ENCODE peak calls at places on chromosomes 13 and 19, in six cellular contexts. One of them, this sample, is unnamed. For H3K9me3, the result is how much of the 10 kb centered on the place peaks cover.

GRCh38 chr13:26186995-26187394 is 35.1 kb downstream of the RNF6 start:
- DNase-seq in heart right ventricle: no peak
- DNase-seq in esophagus squamous epithelium: no peak
- DNase-seq in right lobe of liver: no peak
- DNase-seq in upper lobe of right lung: no peak
- DNase-seq in CD4-positive, alpha-beta T cell: no peak
- DNase-seq in this sample: no peak

GRCh38 chr19:18612772-18613588 is at the start of gene TMEM59L:
- DNase-seq in heart right ventricle: no peak
- DNase-seq in esophagus squamous epithelium: no peak
- DNase-seq in right lobe of liver: no peak
- DNase-seq in upper lobe of right lung: no peak
- DNase-seq in CD4-positive, alpha-beta T cell: peak
- DNase-seq in this sample: no peak

GRCh38 chr13:75825599-75825998 is 189.5 kb downstream of the LMO7 start:
- DNase-seq in heart right ventricle: no peak
- DNase-seq in esophagus squamous epithelium: no peak
- DNase-seq in right lobe of liver: no peak
- DNase-seq in upper lobe of right lung: no peak
- DNase-seq in CD4-positive, alpha-beta T cell: no peak
- DNase-seq in this sample: no peak

GRCh38 chr13:106610511-106610910 is 42.6 kb upstream of the ARGLU1 start:
- DNase-seq in heart right ventricle: no peak
- DNase-seq in esophagus squamous epithelium: no peak
- DNase-seq in right lobe of liver: no peak
- DNase-seq in upper lobe of right lung: no peak
- DNase-seq in CD4-positive, alpha-beta T cell: no peak
- DNase-seq in this sample: no peak

GRCh38 chr13:25406377-25406776 is 34.6 kb downstream of the ATP8A2 start:
- DNase-seq in heart right ventricle: no peak
- DNase-seq in esophagus squamous epithelium: no peak
- DNase-seq in right lobe of liver: no peak
- DNase-seq in upper lobe of right lung: no peak
- DNase-seq in CD4-positive, alpha-beta T cell: no peak
- DNase-seq in this sample: no peak

GRCh38 chr13:40352807-40353562 is 313.5 kb downstream of the FOXO1 start:
- DNase-seq in heart right ventricle: no peak
- DNase-seq in esophagus squamous epithelium: no peak
- DNase-seq in right lobe of liver: no peak
- DNase-seq in upper lobe of right lung: no peak
- DNase-seq in CD4-positive, alpha-beta T cell: no peak
- DNase-seq in this sample: no peak

GRCh38 chr19:4976412-4977298 is 7.7 kb downstream of the KDM4B start:
- DNase-seq in heart right ventricle: peak
- DNase-seq in esophagus squamous epithelium: peak
- DNase-seq in right lobe of liver: peak
- DNase-seq in upper lobe of right lung: peak
- DNase-seq in CD4-positive, alpha-beta T cell: no peak
- DNase-seq in this sample: peak

GRCh38 chr19:34314437-34315313 is 50.3 kb upstream of the GPI start:
- DNase-seq in heart right ventricle: no peak
- DNase-seq in esophagus squamous epithelium: no peak
- DNase-seq in right lobe of liver: no peak
- DNase-seq in upper lobe of right lung: no peak
- DNase-seq in CD4-positive, alpha-beta T cell: no peak
- DNase-seq in this sample: no peak

GRCh38 chr13:25806304-25806974 is 245.4 kb downstream of the SHISA2 start:
- DNase-seq in heart right ventricle: no peak
- DNase-seq in esophagus squamous epithelium: no peak
- DNase-seq in right lobe of liver: no peak
- DNase-seq in upper lobe of right lung: no peak
- DNase-seq in CD4-positive, alpha-beta T cell: no peak
- DNase-seq in this sample: no peak

GRCh38 chr19:20558571-20558970 is 7.0 kb downstream of the ZNF737 start:
- DNase-seq in heart right ventricle: no peak
- DNase-seq in esophagus squamous epithelium: no peak
- DNase-seq in right lobe of liver: no peak
- DNase-seq in upper lobe of right lung: no peak
- DNase-seq in CD4-positive, alpha-beta T cell: no peak
- DNase-seq in this sample: no peak
- H3K9me3 ChIP-seq in heart right ventricle: under half
- H3K9me3 ChIP-seq in esophagus squamous epithelium: under half
- H3K9me3 ChIP-seq in right lobe of liver: under half
- H3K9me3 ChIP-seq in upper lobe of right lung: half or more
- H3K9me3 ChIP-seq in CD4-positive, alpha-beta T cell: half or more
- H3K9me3 ChIP-seq in this sample: half or more

GRCh38 chr19:10422846-10423245 is 2.5 kb downstream of the PDE4A start:
- DNase-seq in heart right ventricle: no peak
- DNase-seq in esophagus squamous epithelium: no peak
- DNase-seq in right lobe of liver: no peak
- DNase-seq in upper lobe of right lung: no peak
- DNase-seq in CD4-positive, alpha-beta T cell: no peak
- DNase-seq in this sample: no peak

GRCh38 chr19:10420444-10421239 is at the start of gene PDE4A:
- DNase-seq in heart right ventricle: no peak
- DNase-seq in esophagus squamous epithelium: no peak
- DNase-seq in right lobe of liver: no peak
- DNase-seq in upper lobe of right lung: no peak
- DNase-seq in CD4-positive, alpha-beta T cell: no peak
- DNase-seq in this sample: no peak

GRCh38 chr19:10421981-10422461 is 1.7 kb downstream of the PDE4A start:
- DNase-seq in heart right ventricle: no peak
- DNase-seq in esophagus squamous epithelium: no peak
- DNase-seq in right lobe of liver: no peak
- DNase-seq in upper lobe of right lung: no peak
- DNase-seq in CD4-positive, alpha-beta T cell: no peak
- DNase-seq in this sample: no peak

GRCh38 chr19:10419646-10420443 is 493 bp upstream of the PDE4A start:
- DNase-seq in heart right ventricle: no peak
- DNase-seq in esophagus squamous epithelium: no peak
- DNase-seq in right lobe of liver: no peak
- DNase-seq in upper lobe of right lung: no peak
- DNase-seq in CD4-positive, alpha-beta T cell: no peak
- DNase-seq in this sample: no peak

DNA sequence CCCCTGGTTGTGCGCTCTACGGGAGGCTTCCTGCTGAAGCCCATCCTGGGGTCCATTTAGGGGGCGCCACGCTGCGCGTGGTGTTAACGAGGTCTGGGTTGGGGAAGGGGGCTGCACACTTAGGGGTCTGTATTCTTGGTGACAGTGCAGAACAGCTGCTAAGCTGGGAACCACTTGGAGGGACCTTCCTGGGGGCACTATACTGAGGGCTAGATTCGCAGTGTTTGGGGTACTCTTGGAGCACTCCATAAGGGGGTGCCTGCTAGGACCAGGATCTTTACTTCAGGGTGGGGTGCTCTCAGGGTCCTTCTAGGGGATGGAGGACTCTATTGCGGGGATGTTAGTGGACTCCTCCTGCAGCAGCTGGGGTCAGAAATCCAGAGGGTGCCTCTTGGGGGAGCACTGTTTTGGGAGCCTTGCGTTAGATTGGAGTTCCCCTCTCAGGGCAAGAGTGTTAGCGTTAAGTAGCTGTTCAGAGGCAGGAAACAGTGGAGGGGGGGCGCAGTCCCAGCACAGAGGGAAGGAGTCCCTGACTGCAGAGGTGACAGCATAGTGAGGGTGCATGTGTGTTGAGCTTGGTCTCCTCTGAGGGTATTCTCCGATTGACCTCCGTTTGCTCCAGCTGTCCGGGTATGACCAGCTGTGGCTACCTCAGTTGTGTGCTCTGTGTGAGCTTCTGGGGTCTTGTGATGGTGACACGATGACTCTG is 1.1 kb downstream of the PDE4A start:
- DNase-seq in heart right ventricle: no peak
- DNase-seq in esophagus squamous epithelium: no peak
- DNase-seq in right lobe of liver: no peak
- DNase-seq in upper lobe of right lung: no peak
- DNase-seq in CD4-positive, alpha-beta T cell: no peak
- DNase-seq in this sample: no peak
- TF ChIP-seq CTCF in heart right ventricle: no peak
- TF ChIP-seq CTCF in esophagus squamous epithelium: no peak
- TF ChIP-seq CTCF in right lobe of liver: no peak
- TF ChIP-seq CTCF in upper lobe of right lung: no peak
- TF ChIP-seq CTCF in CD4-positive, alpha-beta T cell: no peak
- TF ChIP-seq CTCF in this sample: no peak

GRCh38 chr19:48708471-48708870 is 11.1 kb downstream of the MAMSTR start:
- DNase-seq in heart right ventricle: no peak
- DNase-seq in esophagus squamous epithelium: no peak
- DNase-seq in right lobe of liver: no peak
- DNase-seq in upper lobe of right lung: no peak
- DNase-seq in CD4-positive, alpha-beta T cell: no peak
- DNase-seq in this sample: no peak
- H3K9me3 ChIP-seq in heart right ventricle: under half
- H3K9me3 ChIP-seq in esophagus squamous epithelium: under half
- H3K9me3 ChIP-seq in right lobe of liver: under half
- H3K9me3 ChIP-seq in upper lobe of right lung: under half
- H3K9me3 ChIP-seq in CD4-positive, alpha-beta T cell: under half
- H3K9me3 ChIP-seq in this sample: under half

GRCh38 chr13:62510906-62511655 is 1095.4 kb upstream of the PCDH20 start:
- DNase-seq in heart right ventricle: no peak
- DNase-seq in esophagus squamous epithelium: no peak
- DNase-seq in right lobe of liver: no peak
- DNase-seq in upper lobe of right lung: no peak
- DNase-seq in CD4-positive, alpha-beta T cell: no peak
- DNase-seq in this sample: no peak

DNA sequence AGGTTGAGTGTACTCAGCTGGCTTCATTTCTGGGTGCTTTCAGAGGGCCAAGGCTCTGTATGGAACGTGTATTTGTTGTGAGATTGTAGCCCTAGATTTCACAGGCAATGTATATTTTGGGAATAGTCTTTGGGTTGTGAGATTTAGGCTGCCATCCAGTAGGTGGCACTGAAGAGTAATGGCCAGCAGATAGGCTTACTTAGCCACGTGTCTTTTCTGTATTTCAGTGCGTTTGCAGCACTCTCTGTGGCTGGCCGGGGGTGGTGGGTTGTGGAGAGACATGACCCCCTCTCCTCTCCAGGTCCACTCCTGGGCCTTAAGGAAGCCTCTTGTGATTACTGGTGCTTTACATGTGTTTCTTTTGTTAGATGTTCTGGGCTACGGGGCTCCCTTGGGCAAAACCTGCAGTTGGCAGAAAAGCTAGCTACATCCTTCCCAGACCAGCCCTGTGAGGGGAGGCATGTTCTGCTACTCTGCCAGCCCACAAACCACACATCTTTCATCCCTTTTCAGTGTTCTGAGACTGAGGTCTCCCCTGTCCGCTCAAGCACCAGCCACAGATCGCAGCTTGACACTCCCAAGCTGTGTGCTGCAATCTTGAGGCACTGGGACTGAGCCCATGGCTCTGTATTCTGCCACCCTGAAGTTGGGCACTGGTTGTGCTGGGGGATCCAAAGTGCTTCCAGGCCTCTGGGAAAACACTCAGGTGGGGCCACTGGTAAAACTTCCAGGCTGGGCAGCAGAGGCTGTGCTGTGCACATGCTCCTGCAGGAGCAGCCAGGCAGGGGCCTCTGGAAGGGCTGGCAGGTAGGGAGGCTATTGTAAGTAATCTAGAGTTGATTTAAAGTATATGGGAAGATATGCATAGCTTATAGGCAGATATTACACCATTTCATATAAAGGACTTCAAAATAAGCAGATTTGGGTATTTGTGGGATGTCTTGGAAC is 1096.8 kb upstream of the PCDH20 start:
- DNase-seq in heart right ventricle: no peak
- DNase-seq in esophagus squamous epithelium: no peak
- DNase-seq in right lobe of liver: peak
- DNase-seq in upper lobe of right lung: peak
- DNase-seq in CD4-positive, alpha-beta T cell: no peak
- DNase-seq in this sample: no peak
- TF ChIP-seq CTCF in heart right ventricle: peak
- TF ChIP-seq CTCF in esophagus squamous epithelium: no peak
- TF ChIP-seq CTCF in right lobe of liver: peak
- TF ChIP-seq CTCF in upper lobe of right lung: peak
- TF ChIP-seq CTCF in CD4-positive, alpha-beta T cell: no peak
- TF ChIP-seq CTCF in this sample: no peak

DNA sequence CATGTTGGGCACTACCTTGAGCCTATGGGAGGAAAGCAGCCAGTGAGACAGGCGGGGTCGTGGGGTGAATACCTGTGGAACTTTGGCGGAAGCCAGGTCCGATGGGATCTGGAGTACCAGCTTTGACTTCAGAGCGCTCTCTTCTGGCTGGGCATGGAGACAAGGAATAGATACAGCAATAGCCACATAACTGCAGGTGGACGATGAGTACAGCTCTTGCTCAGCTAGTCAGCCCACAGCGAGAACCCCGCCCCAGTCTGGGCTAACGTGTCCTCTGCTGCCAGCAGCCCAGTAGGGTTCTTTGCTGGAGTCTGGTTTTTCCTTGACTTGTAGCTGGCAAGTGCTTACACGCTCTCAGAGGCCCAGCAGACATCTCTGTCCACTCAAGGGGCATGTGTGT is 83.4 kb downstream of the SIPA1L3 start:
- DNase-seq in heart right ventricle: no peak
- DNase-seq in esophagus squamous epithelium: no peak
- DNase-seq in right lobe of liver: no peak
- DNase-seq in upper lobe of right lung: peak
- DNase-seq in CD4-positive, alpha-beta T cell: no peak
- DNase-seq in this sample: no peak
- H3K9me3 ChIP-seq in heart right ventricle: under half
- H3K9me3 ChIP-seq in esophagus squamous epithelium: under half
- H3K9me3 ChIP-seq in right lobe of liver: under half
- H3K9me3 ChIP-seq in upper lobe of right lung: under half
- H3K9me3 ChIP-seq in CD4-positive, alpha-beta T cell: under half
- H3K9me3 ChIP-seq in this sample: under half

GRCh38 chr13:79735228-79735627 is 254.3 kb downstream of the NDFIP2 start:
- DNase-seq in heart right ventricle: no peak
- DNase-seq in esophagus squamous epithelium: no peak
- DNase-seq in right lobe of liver: no peak
- DNase-seq in upper lobe of right lung: no peak
- DNase-seq in CD4-positive, alpha-beta T cell: no peak
- DNase-seq in this sample: no peak

GRCh38 chr13:79741006-79741405 is 260.1 kb downstream of the NDFIP2 start:
- DNase-seq in heart right ventricle: peak
- DNase-seq in esophagus squamous epithelium: no peak
- DNase-seq in right lobe of liver: no peak
- DNase-seq in upper lobe of right lung: no peak
- DNase-seq in CD4-positive, alpha-beta T cell: no peak
- DNase-seq in this sample: no peak

DNA sequence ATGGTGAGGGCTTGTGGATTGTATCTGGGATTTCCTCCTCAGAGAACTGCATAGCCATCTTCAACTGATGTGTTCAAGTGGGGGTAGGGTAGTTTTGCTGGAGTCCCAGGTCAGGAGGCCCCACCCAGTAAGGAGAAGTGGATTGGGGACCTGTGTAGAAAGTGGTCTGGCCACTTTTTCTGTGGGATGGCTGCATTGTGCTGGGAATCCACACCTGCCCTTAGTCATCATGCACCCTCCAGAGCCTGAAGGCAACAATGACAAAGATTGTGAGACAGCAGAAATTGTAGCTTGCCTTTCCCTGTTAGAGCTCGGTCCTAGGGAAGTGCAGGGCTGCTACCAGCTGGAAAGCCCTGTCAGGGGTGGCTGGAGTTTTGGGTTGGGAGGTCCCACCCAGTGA is 255.4 kb downstream of the NDFIP2 start:
- DNase-seq in heart right ventricle: no peak
- DNase-seq in esophagus squamous epithelium: no peak
- DNase-seq in right lobe of liver: no peak
- DNase-seq in upper lobe of right lung: no peak
- DNase-seq in CD4-positive, alpha-beta T cell: no peak
- DNase-seq in this sample: no peak
- TF ChIP-seq CTCF in heart right ventricle: no peak
- TF ChIP-seq CTCF in esophagus squamous epithelium: no peak
- TF ChIP-seq CTCF in right lobe of liver: no peak
- TF ChIP-seq CTCF in upper lobe of right lung: no peak
- TF ChIP-seq CTCF in CD4-positive, alpha-beta T cell: no peak
- TF ChIP-seq CTCF in this sample: no peak

GRCh38 chr19:30563691-30564090 is 191.5 kb downstream of the ZNF536 start:
- DNase-seq in heart right ventricle: no peak
- DNase-seq in esophagus squamous epithelium: no peak
- DNase-seq in right lobe of liver: no peak
- DNase-seq in upper lobe of right lung: no peak
- DNase-seq in CD4-positive, alpha-beta T cell: no peak
- DNase-seq in this sample: no peak
- H3K9me3 ChIP-seq in heart right ventricle: under half
- H3K9me3 ChIP-seq in esophagus squamous epithelium: under half
- H3K9me3 ChIP-seq in right lobe of liver: under half
- H3K9me3 ChIP-seq in upper lobe of right lung: under half
- H3K9me3 ChIP-seq in CD4-positive, alpha-beta T cell: under half
- H3K9me3 ChIP-seq in this sample: under half

This sample was measured in thoracic aorta.